ENCODE peak calls at places on chromosomes 16 and 17, in five cellular contexts. G, X, L, Z and T are unnamed samples.

GRCh38 chr17:82287849-82288601 is 14.5 kb upstream of the CSNK1D start:
- DNase-seq in G (no peak), L (no peak), Z (peak), X (no peak), T (peak)

GRCh38 chr17:5373112-5373511 is 46.4 kb downstream of the NUP88 start:
- DNase-seq in L (no peak), Z (no peak), X (peak), G (no peak), T (no peak)

GRCh38 chr17:6213859-6214258 is 143.7 kb downstream of the WSCD1 start:
- DNase-seq in X (no peak), L (no peak), Z (no peak), G (no peak), T (no peak)

GRCh38 chr17:77383613-77384608 is 243.1 kb downstream of the SEC14L1 start:
- DNase-seq in G (no peak), L (no peak), Z (no peak), X (no peak), T (peak)

GRCh38 chr16:84925773-84926372 is 85.5 kb downstream of the ZDHHC7 start:
- DNase-seq in G (no peak), Z (no peak), X (no peak), L (no peak), T (peak)

GRCh38 chr16:14489460-14489859 is 140.6 kb downstream of the PARN start:
- DNase-seq in Z (peak), X (no peak), L (no peak), G (no peak), T (no peak)

GRCh38 chr16:46972971-46973456 is 460 bp downstream of the DNAJA2 start:
- DNase-seq in Z (peak), L (peak), X (peak), G (peak), T (peak)

GRCh38 chr17:55527520-55528118 is 16.4 kb upstream of the SMIM36 start:
- DNase-seq in Z (peak), L (peak), X (peak), G (no peak), T (no peak)

GRCh38 chr16:75860654-75861053 is 134.4 kb upstream of the CPHXL start:
- DNase-seq in L (peak), G (peak), X (no peak), Z (no peak), T (no peak)

GRCh38 chr17:69457603-69458002 is 43.1 kb downstream of the MAP2K6 start:
- DNase-seq in L (no peak), G (no peak), Z (no peak), X (peak), T (no peak)

GRCh38 chr16:21033707-21034106 is 116.9 kb downstream of the DNAH3 start:
- DNase-seq in L (peak), G (no peak), Z (no peak), X (no peak), T (no peak)

GRCh38 chr17:32124985-32125847 is 17.1 kb upstream of the RHOT1 start:
- DNase-seq in G (no peak), L (no peak), X (no peak), Z (no peak), T (no peak)

GRCh38 chr16:28304214-28304613 is 11.9 kb downstream of the SBK1 start:
- DNase-seq in X (peak), Z (peak), G (no peak), L (no peak), T (no peak)

GRCh38 chr16:51538707-51539604 is 387.9 kb upstream of the SALL1 start:
- DNase-seq in X (no peak), Z (peak), G (no peak), L (no peak), T (no peak)

GRCh38 chr17:34442387-34443111 is 79.5 kb upstream of the CCL1 start:
- DNase-seq in X (no peak), L (no peak), Z (no peak), G (no peak), T (no peak)

GRCh38 chr17:79455636-79456035 is 155.2 kb downstream of the RBFOX3 start:
- DNase-seq in X (no peak), Z (no peak), L (no peak), G (no peak), T (no peak)

GRCh38 chr17:71905632-71906031 is 215.2 kb upstream of the SOX9 start:
- DNase-seq in X (no peak), Z (no peak), G (no peak), L (no peak), T (no peak)

GRCh38 chr16:75402821-75403475 is 30.4 kb downstream of the CFDP1 start:
- DNase-seq in L (no peak), X (no peak), G (no peak), Z (peak), T (no peak)

DNA sequence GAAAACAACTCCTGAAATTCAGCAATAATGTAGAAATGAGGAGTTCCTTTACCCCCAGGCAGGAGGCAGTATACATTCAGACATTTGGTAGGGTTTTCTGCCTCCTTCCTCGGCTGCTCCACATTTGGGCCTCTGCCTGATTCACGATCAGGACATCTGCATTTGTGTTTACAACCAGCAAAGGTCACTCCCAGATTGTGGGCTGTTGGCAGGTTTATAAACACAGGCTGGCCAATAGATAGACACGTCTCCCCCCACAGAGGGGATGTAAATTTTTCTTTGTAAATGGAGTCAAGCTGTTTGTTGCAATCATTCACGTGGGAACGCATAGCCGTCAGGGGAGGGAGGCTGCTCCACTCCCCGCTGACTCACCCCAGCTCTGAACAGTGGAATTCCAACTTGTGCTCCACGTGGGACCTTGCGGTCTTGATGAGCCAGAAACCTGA is 252.1 kb upstream of the N4BP1 start:
- DNase-seq in Z (peak), G (no peak), L (no peak), X (no peak), T (no peak)
- TF ChIP-seq CTCF in Z (peak), G (no peak), L (no peak), X (no peak), T (no peak)

GRCh38 chr17:73357981-73358380 is 46.2 kb upstream of the CDC42EP4 start:
- DNase-seq in Z (no peak), L (no peak), X (no peak), G (no peak), T (no peak)

GRCh38 chr17:73360961-73361761 is 49.4 kb upstream of the CDC42EP4 start:
- DNase-seq in X (no peak), L (no peak), G (no peak), Z (no peak), T (no peak)

GRCh38 chr17:73359255-73359816 is 47.5 kb upstream of the CDC42EP4 start:
- DNase-seq in X (no peak), L (no peak), G (no peak), Z (no peak), T (no peak)

GRCh38 chr17:73358668-73359067 is 46.9 kb upstream of the CDC42EP4 start:
- DNase-seq in X (no peak), Z (no peak), G (no peak), L (no peak), T (peak)

GRCh38 chr17:73359987-73360410 is 48.2 kb upstream of the CDC42EP4 start:
- DNase-seq in G (no peak), X (no peak), Z (peak), L (no peak), T (no peak)
- H3K4me3 ChIP-seq in G (no peak), X (no peak), Z (no peak), L (no peak), T (no peak)

GRCh38 chr16:3998793-3999478 is 117.3 kb downstream of the ADCY9 start:
- DNase-seq in Z (no peak), G (no peak), L (no peak), X (no peak), T (no peak)
- TF ChIP-seq CTCF in Z (no peak), G (no peak), L (no peak), X (no peak), T (no peak)

DNA sequence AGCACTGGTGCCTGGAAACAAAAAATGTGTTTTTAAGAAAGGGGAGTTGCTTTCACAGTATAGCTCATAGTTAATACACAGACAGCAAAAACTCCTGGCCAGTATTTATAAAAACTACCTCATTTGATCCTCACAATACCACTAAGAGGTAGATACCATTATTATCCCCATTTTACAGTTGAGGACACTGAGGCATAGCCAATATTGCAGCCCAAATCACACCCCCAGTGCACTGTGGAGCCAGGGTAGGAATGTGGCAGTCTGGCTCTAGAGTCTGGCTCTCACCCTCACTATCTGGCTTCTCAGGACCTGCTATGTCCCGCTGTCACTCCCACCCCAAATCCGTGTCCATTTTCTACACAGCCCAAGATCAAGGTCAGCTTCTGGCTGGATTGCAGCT is 2.6 kb downstream of the ARHGAP23 start:
- DNase-seq in G (no peak), L (no peak), X (no peak), Z (no peak), T (no peak)
- H3K4me3 ChIP-seq in G (peak), L (peak), X (no peak), Z (no peak), T (no peak)

GRCh38 chr17:75945202-75945601 is 4.4 kb upstream of the FBF1 start:
- DNase-seq in G (no peak), X (no peak), Z (no peak), L (no peak), T (no peak)

GRCh38 chr17:75941442-75941819 is 589 bp upstream of the FBF1 start:
- DNase-seq in X (no peak), G (no peak), Z (no peak), L (no peak), T (no peak)

GRCh38 chr17:75942473-75942872 is 1.6 kb upstream of the FBF1 start:
- DNase-seq in Z (no peak), X (no peak), L (no peak), G (no peak), T (no peak)

GRCh38 chr17:75937652-75938051 is 3.2 kb downstream of the FBF1 start:
- DNase-seq in G (no peak), L (no peak), X (no peak), Z (no peak), T (no peak)

GRCh38 chr17:75940727-75941441 is at the start of gene FBF1:
- DNase-seq in G (peak), Z (peak), L (peak), X (peak), T (peak)
- TF ChIP-seq CTCF in G (no peak), Z (peak), L (peak), X (no peak), T (no peak)

GRCh38 chr16:54429029-54429428 is 142.4 kb upstream of the IRX3 start:
- DNase-seq in X (no peak), Z (no peak), G (no peak), L (no peak), T (no peak)

GRCh38 chr16:54424043-54424451 is 137.5 kb upstream of the IRX3 start:
- DNase-seq in G (no peak), Z (no peak), L (no peak), X (no peak), T (no peak)

GRCh38 chr16:54425068-54425467 is 138.5 kb upstream of the IRX3 start:
- DNase-seq in X (no peak), Z (no peak), L (no peak), G (no peak), T (no peak)

GRCh38 chr16:54426550-54426843 is 139.9 kb upstream of the IRX3 start:
- DNase-seq in G (no peak), X (no peak), Z (no peak), L (no peak), T (no peak)

DNA sequence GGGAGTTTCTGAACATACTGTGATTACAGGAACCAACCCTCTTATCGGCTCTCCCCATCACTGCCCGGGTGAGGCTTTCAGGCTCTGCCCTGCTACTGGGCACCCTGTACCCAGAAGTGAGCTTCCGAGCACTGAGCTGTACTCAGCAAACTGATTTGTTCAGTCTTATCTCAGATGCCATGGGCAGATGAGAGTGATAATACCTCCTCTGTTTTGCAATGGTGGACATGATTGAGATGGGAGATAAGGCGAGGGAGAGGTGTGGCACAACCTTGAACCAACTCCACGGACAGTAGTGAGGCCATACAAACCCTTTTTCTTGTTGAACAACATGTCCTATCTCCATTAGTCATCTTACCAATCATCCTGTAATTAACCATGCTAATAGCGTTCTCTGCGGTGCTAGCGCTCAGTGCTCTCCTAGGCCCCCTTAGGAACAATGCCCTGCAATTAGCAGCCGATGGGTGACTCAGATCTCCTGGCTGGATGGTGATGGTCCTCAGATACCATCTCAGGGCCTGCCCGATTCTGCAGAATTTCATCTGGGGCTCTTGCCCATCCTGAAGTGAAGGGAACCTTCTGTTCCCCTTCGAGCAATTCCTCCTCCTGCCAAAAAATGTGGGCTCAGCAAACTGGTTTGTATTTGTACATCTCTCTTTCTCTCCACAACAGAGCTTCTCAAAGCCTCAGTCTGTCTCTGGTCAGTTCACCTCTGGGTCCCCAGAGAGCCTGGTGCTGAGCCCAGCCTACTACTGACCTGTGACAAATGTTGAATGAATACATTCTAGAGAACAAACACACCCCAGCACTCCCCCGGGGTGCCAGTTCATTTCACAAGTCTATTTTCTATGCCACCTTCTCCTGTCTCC is 139.3 kb upstream of the IRX3 start:
- DNase-seq in L (no peak), Z (no peak), X (no peak), G (no peak), T (no peak)
- H3K4me3 ChIP-seq in L (no peak), Z (no peak), X (no peak), G (no peak), T (no peak)